ENCODE peak calls at places on chromosome 12, in ten cellular contexts. L is activated CD8-positive, alpha-beta memory T cell treated with anti-CD3 and anti-CD28 coated beads for 24 hours; H is activated gamma-delta T cell treated with Interleukin-2 at 50 U/mL for 16 hours; S is fibroblast of lung; M is glutamatergic neuron; E is stimulated activated CD8-positive, alpha-beta memory T cell treated with anti-CD3 and anti-CD28 coated beads, Interleukin-15, amount 100 ng/mL, for 24 hours; G is lower lobe of right lung; O is GM12891; J is right lobe of liver; D is HCEC 1CT. Y is an unnamed sample.

GRCh38 chr12:16756833-16757552 is 151.0 kb upstream of the LMO3 start:
- DNase-seq in H (no peak), J (no peak), L (no peak), O (no peak), D (no peak), S (no peak), G (no peak), E (no peak), M (no peak), Y (no peak)

GRCh38 chr12:111453071-111453989 is 47.6 kb downstream of the SH2B3 start:
- DNase-seq in J (no peak), S (no peak), M (no peak), L (no peak), H (no peak), G (no peak), O (no peak), E (no peak), D (no peak), Y (peak)

GRCh38 chr12:111971800-111972199 is 41.2 kb downstream of the TMEM116 start:
- DNase-seq in E (no peak), G (no peak), O (no peak), M (no peak), S (no peak), J (no peak), L (no peak), D (no peak), H (no peak), Y (no peak)

GRCh38 chr12:120468846-120469449 is 600 bp downstream of the SRSF9 start:
- DNase-seq in E (no peak), S (peak), O (peak), L (no peak), M (peak), J (peak), H (peak), G (peak), D (peak), Y (no peak)

GRCh38 chr12:27524839-27525238 is 833 bp downstream of the PPFIBP1 start:
- DNase-seq in M (no peak), O (no peak), H (no peak), G (no peak), J (no peak), E (no peak), D (peak), S (no peak), L (no peak), Y (no peak)

GRCh38 chr12:96198970-96199369 is 4.8 kb downstream of the ELK3 start:
- DNase-seq in G (no peak), S (peak), L (no peak), O (no peak), D (peak), E (no peak), H (no peak), M (no peak), J (no peak), Y (no peak)

GRCh38 chr12:94714378-94714777 is 64.0 kb upstream of the TMCC3 start:
- DNase-seq in H (no peak), D (peak), S (peak), M (peak), J (no peak), E (no peak), O (no peak), L (no peak), G (no peak), Y (no peak)

GRCh38 chr12:122888232-122888752 is 7.6 kb downstream of the VPS37B start:
- DNase-seq in S (peak), M (no peak), G (peak), E (no peak), J (peak), H (no peak), O (no peak), L (no peak), D (peak), Y (peak)

GRCh38 chr12:42815068-42815467 is 225.5 kb upstream of the PRICKLE1 start:
- DNase-seq in L (no peak), E (no peak), M (no peak), S (no peak), J (no peak), H (no peak), O (no peak), G (no peak), D (no peak), Y (no peak)

GRCh38 chr12:56687225-56688128 is 607 bp downstream of the PTGES3 start:
- DNase-seq in L (peak), O (no peak), M (peak), E (peak), S (peak), D (peak), G (peak), H (peak), J (peak), Y (peak)

GRCh38 chr12:116933512-116934246 is 22.9 kb downstream of the FBXW8 start:
- DNase-seq in M (no peak), S (no peak), D (no peak), O (no peak), G (no peak), J (no peak), L (no peak), H (no peak), E (no peak), Y (no peak)

GRCh38 chr12:120075034-120075616 is 41.4 kb downstream of the RAB35 start:
- DNase-seq in G (no peak), D (no peak), O (no peak), M (no peak), J (no peak), S (no peak), L (no peak), H (no peak), E (no peak), Y (peak)

GRCh38 chr12:2299207-2299606 is 246.4 kb downstream of the CACNA1C start:
- DNase-seq in G (no peak), O (no peak), H (no peak), D (no peak), J (no peak), M (no peak), L (no peak), S (no peak), E (no peak), Y (peak)

GRCh38 chr12:18394742-18395141 is 133.4 kb downstream of the PIK3C2G start:
- DNase-seq in J (no peak), D (no peak), H (no peak), O (no peak), G (no peak), M (no peak), S (no peak), L (no peak), E (no peak), Y (no peak)

GRCh38 chr12:19181666-19182426 is 52.3 kb downstream of the PLEKHA5 start:
- DNase-seq in E (no peak), H (no peak), M (no peak), O (no peak), D (peak), L (no peak), S (no peak), G (no peak), J (no peak), Y (no peak)

GRCh38 chr12:124248862-124249825 is 45.7 kb upstream of the RFLNA start:
- DNase-seq in E (no peak), S (no peak), G (no peak), H (no peak), D (no peak), J (no peak), O (no peak), M (no peak), L (no peak), Y (no peak)

GRCh38 chr12:48156648-48157015 is 683 bp downstream of the ASB8 start:
- DNase-seq in G (no peak), M (no peak), O (no peak), S (no peak), D (no peak), E (no peak), J (no peak), L (no peak), H (no peak), Y (no peak)

GRCh38 chr12:123891011-123891410 is 81.6 kb downstream of the CCDC92 start:
- DNase-seq in L (no peak), D (no peak), H (no peak), M (no peak), G (no peak), J (no peak), E (no peak), O (no peak), S (no peak), Y (no peak)

GRCh38 chr12:113069149-113069548 is 12.6 kb downstream of the DTX1 start:
- DNase-seq in S (no peak), L (no peak), D (no peak), J (no peak), M (no peak), G (no peak), H (no peak), O (no peak), E (no peak), Y (peak)

GRCh38 chr12:84408936-84409335 is 503.7 kb downstream of the SLC6A15 start:
- DNase-seq in L (no peak), S (no peak), M (no peak), O (no peak), E (no peak), D (no peak), G (no peak), J (no peak), H (no peak), Y (no peak)

GRCh38 chr12:94111290-94111689 is 37.1 kb upstream of the PLXNC1 start:
- DNase-seq in S (no peak), H (no peak), O (no peak), E (no peak), G (no peak), M (no peak), D (no peak), J (no peak), L (no peak), Y (no peak)

GRCh38 chr12:32836710-32837109 is 59.9 kb downstream of the PKP2 start:
- DNase-seq in O (no peak), S (no peak), E (no peak), J (no peak), D (no peak), G (no peak), L (no peak), M (no peak), H (no peak), Y (no peak)

GRCh38 chr12:108773798-108774788 is 42.8 kb upstream of the CORO1C start:
- DNase-seq in S (peak), D (no peak), M (peak), O (no peak), L (no peak), J (peak), H (no peak), E (no peak), G (peak), Y (peak)

GRCh38 chr12:69383074-69383473 is 23.5 kb downstream of the YEATS4 start:
- DNase-seq in J (no peak), E (no peak), S (no peak), L (no peak), M (no peak), H (no peak), O (no peak), G (no peak), D (no peak), Y (no peak)

GRCh38 chr12:16611146-16611545 is 5.2 kb upstream of the LMO3 start:
- DNase-seq in M (no peak), E (no peak), L (no peak), H (no peak), J (no peak), O (no peak), G (no peak), D (no peak), S (no peak), Y (no peak)

Y was measured in endodermal cell.